ENCODE peak calls at places on chromosomes 1 and 21, in five cellular contexts. J, W, D, X and P are unnamed samples.

GRCh38 chr1:197928849-197929336 is 11.7 kb downstream of the LHX9 start:
- DNase-seq in J (no peak), W (no peak), D (no peak), X (no peak), P (no peak)

GRCh38 chr1:202642619-202643291 is 67.5 kb downstream of the SYT2 start:
- DNase-seq in J (no peak), W (no peak), D (no peak), X (no peak), P (no peak)

GRCh38 chr1:205504311-205505075 is at the start of gene CDK18:
- DNase-seq in J (peak), W (peak), D (peak), X (no peak), P (peak)

GRCh38 chr1:9428601-9429368 is 110.5 kb upstream of the SLC25A33 start:
- DNase-seq in J (peak), W (peak), D (peak), X (peak), P (peak)

GRCh38 chr1:204409111-204409510 is 2.5 kb downstream of the PPP1R15B start:
- DNase-seq in J (no peak), W (no peak), D (no peak), X (no peak), P (no peak)

GRCh38 chr21:42314616-42315295 is 453 bp downstream of the TFF3 start:
- DNase-seq in J (no peak), W (no peak), D (no peak), X (no peak), P (no peak)

GRCh38 chr1:203207751-203208150 is 21.2 kb upstream of the CHI3L1 start:
- DNase-seq in J (no peak), W (no peak), D (no peak), X (no peak), P (no peak)

GRCh38 chr1:210239295-210240155 is 6.9 kb downstream of the SERTAD4 start:
- DNase-seq in J (no peak), W (peak), D (no peak), X (no peak), P (peak)

GRCh38 chr1:206479164-206480125 is 9.2 kb downstream of the IKBKE start:
- DNase-seq in J (peak), W (no peak), D (peak), X (peak), P (peak)

GRCh38 chr1:108961752-108962486 is 1.4 kb downstream of the CLCC1 start:
- DNase-seq in J (no peak), W (no peak), D (no peak), X (no peak), P (no peak)

GRCh38 chr1:108961198-108961597 is 2.1 kb downstream of the CLCC1 start:
- DNase-seq in J (no peak), W (no peak), D (no peak), X (no peak), P (no peak)

GRCh38 chr1:108962681-108963051 is 618 bp downstream of the CLCC1 start:
- DNase-seq in J (peak), W (no peak), D (peak), X (no peak), P (no peak)

GRCh38 chr1:108960719-108961118 is 2.6 kb downstream of the CLCC1 start:
- DNase-seq in J (no peak), W (no peak), D (no peak), X (no peak), P (no peak)

DNA sequence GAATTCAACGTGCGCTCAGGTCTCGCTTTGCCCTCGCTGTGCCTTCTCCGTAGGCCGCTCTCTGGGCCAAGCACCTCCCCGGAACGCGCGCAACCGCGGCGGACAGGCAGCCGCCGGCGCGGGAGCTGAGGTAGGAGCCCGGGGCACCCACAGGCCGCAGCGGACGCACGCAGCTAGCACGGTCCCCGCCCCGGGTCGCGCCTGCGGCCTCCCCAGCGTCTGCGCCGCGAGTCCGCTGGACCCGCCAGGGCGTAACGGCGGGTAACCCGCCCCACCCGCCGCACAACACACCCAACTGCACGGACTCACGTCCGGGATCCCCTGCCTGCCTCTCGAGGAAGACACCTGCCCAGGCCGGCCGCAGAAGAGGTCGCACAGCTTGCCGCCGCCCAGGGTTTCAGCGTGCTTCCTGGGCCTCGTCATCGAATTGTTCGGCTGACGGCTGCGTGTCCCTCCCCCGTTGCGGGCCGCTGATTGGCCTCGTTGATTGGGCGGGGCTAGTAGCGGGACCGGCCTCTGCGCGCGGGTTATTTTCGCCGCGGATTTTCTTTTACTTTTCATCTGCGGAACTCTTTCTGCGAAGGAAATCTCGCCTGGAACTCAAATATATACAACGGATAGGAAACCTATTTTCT is at the start of gene CLCC1:
- DNase-seq in J (peak), W (peak), D (peak), X (peak), P (peak)
- TF ChIP-seq POLR2A in J (peak), W (peak), D (peak), X (peak), P (peak)

DNA sequence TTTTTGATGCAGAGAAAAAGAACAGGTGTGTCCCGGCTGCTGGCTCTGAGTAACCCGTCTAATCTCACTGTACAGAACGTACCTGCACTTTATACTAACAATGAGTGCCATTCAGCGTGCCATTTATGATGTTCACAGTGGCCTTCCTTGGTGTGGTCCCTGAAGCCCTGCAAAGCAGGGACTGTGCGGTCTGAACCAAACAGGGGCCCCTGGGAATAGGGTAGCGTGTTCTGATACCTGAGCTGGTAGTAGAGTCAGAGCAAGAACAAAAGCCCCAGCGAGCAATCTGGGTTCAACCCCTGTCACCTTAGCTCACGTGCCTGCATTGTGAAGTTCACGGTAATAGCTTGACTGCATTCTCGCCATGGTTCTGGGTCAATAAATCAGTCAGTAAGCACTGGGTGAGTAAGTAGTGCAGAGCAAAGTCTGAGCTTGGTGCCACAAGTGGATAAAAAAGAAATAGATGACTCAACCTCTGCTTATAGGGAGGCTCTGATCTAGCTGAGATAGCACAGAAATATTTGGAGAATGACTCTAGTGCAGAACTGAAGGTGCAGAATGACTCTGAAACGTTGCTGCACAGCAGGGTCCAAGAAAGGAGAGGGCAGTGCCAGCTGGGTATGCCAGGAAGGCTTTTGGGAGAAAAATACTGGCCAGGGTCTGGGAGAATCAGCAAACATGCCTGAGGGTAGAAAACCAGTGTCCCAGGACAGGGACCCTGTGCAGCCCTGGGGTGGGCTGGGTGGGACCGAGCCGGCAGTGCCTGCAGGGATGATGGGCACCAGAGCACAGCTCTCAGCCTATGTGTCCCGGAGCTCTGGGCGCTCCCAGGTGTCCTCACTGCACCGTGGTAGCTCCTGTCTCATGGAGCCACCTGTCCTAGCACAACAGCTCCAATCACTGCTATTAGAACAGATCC is 125.9 kb downstream of the RHOU start:
- DNase-seq in J (peak), W (peak), D (peak), X (no peak), P (peak)
- TF ChIP-seq POLR2A in J (no peak), W (no peak), D (peak), X (no peak), P (no peak)

GRCh38 chr1:226875641-226876295 is 5.4 kb downstream of the PSEN2 start:
- DNase-seq in J (peak), W (peak), D (peak), X (no peak), P (peak)
- TF ChIP-seq POLR2A in J (no peak), W (no peak), D (peak), X (no peak), P (no peak)

GRCh38 chr21:38796426-38796825 is 9.3 kb upstream of the ETS2 start:
- DNase-seq in J (no peak), W (no peak), D (no peak), X (no peak), P (no peak)
- TF ChIP-seq POLR2A in J (no peak), W (no peak), D (no peak), X (no peak), P (no peak)

GRCh38 chr1:228734881-228735801 is at the start of gene RHOU:
- DNase-seq in J (peak), W (peak), D (peak), X (peak), P (peak)
- TF ChIP-seq POLR2A in J (peak), W (no peak), D (peak), X (no peak), P (peak)

GRCh38 chr1:100896481-100896982 is 642 bp downstream of the SLC30A7 start:
- DNase-seq in J (peak), W (peak), D (peak), X (peak), P (peak)
- TF ChIP-seq POLR2A in J (no peak), W (no peak), D (no peak), X (peak), P (no peak)

GRCh38 chr21:35204850-35205564 is 155.9 kb upstream of the RUNX1 start:
- DNase-seq in J (peak), W (no peak), D (peak), X (no peak), P (peak)

GRCh38 chr21:35204125-35204524 is 155.0 kb upstream of the RUNX1 start:
- DNase-seq in J (no peak), W (no peak), D (no peak), X (no peak), P (no peak)

GRCh38 chr21:35208117-35208516 is 159.0 kb upstream of the RUNX1 start:
- DNase-seq in J (no peak), W (no peak), D (no peak), X (no peak), P (no peak)

GRCh38 chr21:35207322-35207721 is 158.2 kb upstream of the RUNX1 start:
- DNase-seq in J (no peak), W (no peak), D (no peak), X (no peak), P (no peak)

DNA sequence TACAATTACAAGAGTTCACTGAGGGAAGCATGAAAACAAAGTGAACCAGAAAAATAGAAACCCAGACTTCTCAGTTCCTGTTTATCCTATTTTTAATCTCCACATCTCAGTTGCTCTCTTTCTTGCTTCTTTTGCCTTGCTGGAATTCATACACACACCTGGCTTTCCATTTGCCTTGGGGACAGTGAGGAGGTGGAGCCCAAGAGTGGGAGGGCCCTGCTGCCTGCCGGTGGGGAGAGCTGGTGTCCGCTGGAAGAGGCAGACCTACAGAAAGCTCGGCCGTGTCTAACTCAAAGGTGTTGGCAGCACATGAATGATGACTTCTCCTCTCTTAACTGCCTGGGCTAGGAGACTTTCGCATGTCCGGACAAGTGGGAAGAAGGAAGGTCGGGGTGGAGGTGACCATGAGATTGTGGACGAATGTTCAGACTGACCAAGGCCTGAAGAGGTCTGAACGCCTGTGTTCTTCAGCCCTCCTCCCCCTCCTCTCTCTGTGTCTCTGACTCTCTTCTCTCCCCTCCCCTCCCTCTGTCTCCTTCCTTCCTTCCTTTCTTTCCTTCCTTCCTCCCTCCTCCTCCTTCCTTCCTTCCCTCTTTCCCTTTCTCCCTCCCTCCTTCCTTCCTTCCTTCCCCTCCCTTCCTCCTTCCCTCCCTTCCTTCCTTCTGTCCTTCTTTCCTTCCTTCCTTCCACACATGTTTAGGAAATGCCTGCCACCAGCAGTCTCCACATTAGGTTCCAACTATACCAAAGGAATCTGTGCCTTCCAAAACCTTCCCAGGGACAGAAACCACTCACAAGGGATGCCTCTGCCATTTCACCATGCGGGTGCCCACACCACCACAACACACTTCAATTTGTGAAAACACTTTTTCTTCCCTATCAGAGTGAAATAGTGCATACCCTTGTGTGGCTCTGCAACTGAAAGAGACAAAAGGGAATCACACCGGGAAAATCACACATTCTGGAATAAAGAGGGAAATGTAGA is 157.3 kb upstream of the RUNX1 start:
- DNase-seq in J (no peak), W (no peak), D (no peak), X (no peak), P (peak)
- TF ChIP-seq POLR2A in J (no peak), W (no peak), D (no peak), X (no peak), P (peak)

GRCh38 chr21:36747114-36747814 is 48.3 kb downstream of the SIM2 start:
- DNase-seq in J (no peak), W (no peak), D (no peak), X (no peak), P (no peak)

GRCh38 chr21:36747815-36748381 is 49.0 kb downstream of the SIM2 start:
- DNase-seq in J (peak), W (no peak), D (peak), X (peak), P (peak)

GRCh38 chr21:36751383-36751782 is 52.5 kb downstream of the SIM2 start:
- DNase-seq in J (no peak), W (no peak), D (no peak), X (no peak), P (no peak)

GRCh38 chr21:36750579-36750959 is 51.7 kb downstream of the SIM2 start:
- DNase-seq in J (no peak), W (no peak), D (no peak), X (no peak), P (no peak)

GRCh38 chr21:36749935-36750578 is 51.1 kb downstream of the SIM2 start:
- DNase-seq in J (no peak), W (no peak), D (no peak), X (no peak), P (no peak)
- TF ChIP-seq POLR2A in J (no peak), W (no peak), D (no peak), X (no peak), P (no peak)